ENCODE peak calls at places on chromosomes 7 and 10, in ten cellular contexts. G, B, U, N, V, T, Z, E, Q and P are unnamed samples.

GRCh38 chr7:5177060-5177459 is 13.0 kb upstream of the WIPI2 start:
- DNase-seq in V (peak), U (no peak), B (peak), T (no peak), Z (peak), Q (peak), E (no peak), G (no peak), N (peak), P (no peak)

GRCh38 chr7:107687656-107688055 is 27.0 kb downstream of the SLC26A4 start:
- DNase-seq in Q (no peak), U (no peak), E (no peak), G (no peak), V (no peak), T (no peak), N (peak), B (no peak), Z (no peak), P (no peak)

GRCh38 chr10:73906524-73907447 is 4.1 kb upstream of the PLAU start:
- DNase-seq in G (peak), Z (peak), N (peak), V (peak), B (peak), Q (peak), T (no peak), U (no peak), E (peak), P (peak)

GRCh38 chr7:5217851-5218331 is 27.9 kb downstream of the WIPI2 start:
- DNase-seq in B (no peak), Q (no peak), V (no peak), T (peak), E (no peak), U (no peak), N (no peak), G (peak), Z (no peak), P (no peak)

GRCh38 chr7:74027683-74028320 is at the start of gene ELN:
- DNase-seq in V (peak), G (peak), Z (peak), B (peak), U (no peak), N (peak), E (no peak), Q (peak), T (no peak), P (no peak)

GRCh38 chr7:1888425-1888824 is 218.3 kb downstream of the ELFN1 start:
- DNase-seq in U (no peak), E (no peak), T (no peak), B (no peak), N (no peak), G (no peak), V (no peak), Q (no peak), Z (no peak), P (no peak)

GRCh38 chr7:137313196-137313595 is 30.3 kb downstream of the PTN start:
- DNase-seq in E (no peak), G (no peak), U (no peak), N (peak), B (no peak), T (no peak), V (no peak), Z (no peak), Q (no peak), P (no peak)

GRCh38 chr10:89625041-89625765 is 19.8 kb downstream of the PANK1 start:
- DNase-seq in T (no peak), Z (peak), E (no peak), V (no peak), G (no peak), B (no peak), U (no peak), N (peak), Q (no peak), P (peak)

GRCh38 chr7:76397409-76398183 is 11.9 kb downstream of the SSC4D start:
- DNase-seq in T (peak), B (peak), G (peak), Z (peak), E (peak), U (peak), N (peak), V (peak), Q (peak), P (no peak)

GRCh38 chr10:15370212-15370740 is 813 bp downstream of the FAM171A1 start:
- DNase-seq in E (peak), G (no peak), B (peak), T (peak), V (no peak), Q (peak), N (peak), Z (peak), U (no peak), P (no peak)

GRCh38 chr7:38975944-38976392 is 1.7 kb upstream of the POU6F2 start:
- DNase-seq in N (peak), V (no peak), B (no peak), Z (no peak), T (no peak), E (no peak), G (peak), U (no peak), Q (no peak), P (no peak)

GRCh38 chr10:36738738-36739431 is 386.5 kb upstream of the ANKRD30A start:
- DNase-seq in U (no peak), Z (no peak), T (no peak), E (no peak), B (no peak), G (no peak), Q (no peak), N (no peak), V (no peak), P (no peak)

GRCh38 chr10:107614939-107615665 is 450.6 kb upstream of the SORCS1 start:
- DNase-seq in E (no peak), Q (no peak), N (peak), T (no peak), V (no peak), Z (no peak), B (no peak), U (no peak), G (no peak), P (no peak)

GRCh38 chr7:74656421-74656910 is 1.1 kb upstream of the GTF2I start:
- DNase-seq in N (peak), Z (peak), Q (peak), E (peak), U (no peak), V (peak), T (peak), G (peak), B (peak), P (no peak)

GRCh38 chr10:101814466-101815041 is 3.7 kb downstream of the OGA start:
- DNase-seq in Z (no peak), V (no peak), T (peak), G (no peak), U (no peak), N (peak), Q (no peak), B (no peak), E (no peak), P (no peak)

GRCh38 chr7:106050743-106051110 is 61.4 kb downstream of the SYPL1 start:
- DNase-seq in N (peak), E (no peak), G (no peak), Q (no peak), T (no peak), B (no peak), V (no peak), Z (peak), U (no peak), P (no peak)

GRCh38 chr10:132516771-132517725 is 20.5 kb upstream of the INPP5A start:
- DNase-seq in B (peak), T (no peak), V (peak), Q (peak), N (peak), G (peak), U (no peak), E (peak), Z (peak), P (peak)

GRCh38 chr10:133124357-133125211 is 35.4 kb upstream of the KNDC1 start:
- DNase-seq in G (peak), V (peak), T (no peak), Q (peak), E (peak), U (no peak), Z (peak), N (no peak), B (peak), P (no peak)

GRCh38 chr10:97355571-97355975 is 21.0 kb upstream of the FRAT2 start:
- DNase-seq in Q (no peak), N (peak), V (no peak), T (no peak), G (no peak), B (peak), Z (peak), U (no peak), E (no peak), P (no peak)

GRCh38 chr7:92691578-92691977 is 101.4 kb upstream of the FAM133B start:
- DNase-seq in B (no peak), U (peak), Q (no peak), E (peak), Z (peak), V (no peak), N (peak), G (no peak), T (peak), P (peak)

GRCh38 chr7:6221340-6222319 is 50.8 kb downstream of the CYTH3 start:
- DNase-seq in N (peak), T (peak), U (no peak), B (no peak), G (no peak), Z (no peak), V (no peak), E (no peak), Q (no peak), P (no peak)

GRCh38 chr7:46880508-46881196 is 701.3 kb downstream of the TNS3 start:
- DNase-seq in Z (no peak), G (no peak), V (no peak), T (peak), U (no peak), B (no peak), N (no peak), E (no peak), Q (no peak), P (no peak)

GRCh38 chr10:122878799-122879338 is 512 bp downstream of the FAM24B start:
- DNase-seq in N (peak), G (no peak), B (peak), U (no peak), Z (peak), V (no peak), E (peak), Q (no peak), T (peak), P (no peak)

GRCh38 chr7:137987011-137987334 is 14.9 kb downstream of the CREB3L2 start:
- DNase-seq in B (no peak), E (no peak), V (no peak), U (no peak), T (no peak), N (no peak), Z (peak), G (no peak), Q (no peak), P (no peak)

GRCh38 chr10:3701490-3701889 is 83.5 kb downstream of the KLF6 start:
- DNase-seq in G (no peak), V (no peak), E (no peak), U (no peak), T (no peak), Q (no peak), B (no peak), N (no peak), Z (no peak), P (no peak)

GRCh38 chr10:119933179-119933578 is 40.6 kb downstream of the SEC23IP start:
- DNase-seq in G (no peak), Z (peak), B (no peak), T (no peak), U (no peak), V (no peak), Q (no peak), E (peak), N (peak), P (no peak)

GRCh38 chr7:148419856-148420508 is 170.6 kb upstream of the C7orf33 start:
- DNase-seq in V (no peak), G (no peak), E (no peak), Q (no peak), B (no peak), N (no peak), U (peak), Z (no peak), T (peak), P (no peak)

GRCh38 chr10:108911814-108912541 is 1011.3 kb downstream of the XPNPEP1 start:
- DNase-seq in B (peak), E (peak), Z (peak), Q (peak), N (peak), V (peak), U (no peak), T (no peak), G (peak), P (peak)

GRCh38 chr10:44981172-44982113 is 2.8 kb upstream of the DEPP1 start:
- DNase-seq in G (peak), U (no peak), Z (peak), V (peak), E (peak), B (no peak), N (peak), Q (no peak), T (peak), P (peak)

GRCh38 chr10:99908512-99908911 is 101.2 kb downstream of the DNMBP start:
- DNase-seq in U (no peak), Q (no peak), B (no peak), G (no peak), V (no peak), E (no peak), Z (no peak), N (peak), T (peak), P (no peak)

GRCh38 chr7:31767686-31768358 is 80.8 kb downstream of the PPP1R17 start:
- DNase-seq in Z (no peak), E (no peak), T (no peak), B (no peak), Q (no peak), G (no peak), U (no peak), N (no peak), V (no peak), P (no peak)

GRCh38 chr10:18649364-18649959 is 1.9 kb downstream of the NSUN6 start:
- DNase-seq in Q (no peak), B (no peak), U (no peak), N (no peak), G (no peak), E (no peak), T (no peak), Z (no peak), V (no peak), P (no peak)
- H3K4me3 ChIP-seq in Q (no peak), B (no peak), U (peak), N (peak), G (no peak), E (no peak), T (peak), Z (no peak), V (no peak), P (no peak)

GRCh38 chr10:80459047-80459865 is 5.1 kb downstream of the TSPAN14 start:
- DNase-seq in B (peak), G (peak), E (no peak), Z (peak), U (peak), T (peak), V (peak), N (peak), Q (peak), P (no peak)

GRCh38 chr10:80458263-80458625 is 4.1 kb downstream of the TSPAN14 start:
- DNase-seq in U (no peak), E (no peak), G (no peak), N (no peak), Z (no peak), Q (no peak), V (no peak), T (no peak), B (no peak), P (no peak)

GRCh38 chr10:80457554-80458262 is 3.6 kb downstream of the TSPAN14 start:
- DNase-seq in Q (no peak), Z (no peak), V (no peak), E (no peak), T (no peak), U (no peak), B (no peak), G (no peak), N (no peak), P (no peak)

GRCh38 chr10:80460399-80461207 is 6.5 kb downstream of the TSPAN14 start:
- DNase-seq in V (no peak), E (no peak), G (peak), N (peak), T (peak), U (no peak), B (peak), Z (peak), Q (no peak), P (no peak)

DNA sequence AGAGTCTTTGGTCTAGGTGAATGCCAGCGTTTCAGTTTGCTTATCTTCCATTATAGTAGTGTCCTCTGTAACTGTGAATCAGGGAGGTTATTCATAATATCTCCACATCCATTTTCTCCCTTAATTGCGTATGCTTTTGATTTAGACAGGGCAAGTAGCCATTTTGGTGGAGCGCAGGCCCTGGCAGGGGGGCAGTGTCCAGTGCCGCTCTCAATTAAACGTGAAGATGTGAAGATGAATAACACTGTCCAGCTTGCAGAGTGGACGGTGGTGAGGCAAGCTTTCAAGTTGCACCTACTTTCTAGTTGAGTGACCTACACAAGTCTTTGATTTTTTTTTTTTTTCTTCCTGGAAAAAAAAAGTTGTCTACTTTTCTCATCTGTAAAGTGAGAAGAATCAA is 4.5 kb downstream of the TSPAN14 start:
- DNase-seq in E (no peak), Z (no peak), Q (no peak), G (no peak), T (no peak), U (no peak), N (peak), B (no peak), V (no peak), P (no peak)
- H3K4me3 ChIP-seq in E (peak), Z (no peak), Q (peak), G (no peak), T (no peak), U (peak), N (no peak), B (no peak), V (peak), P (no peak)

DNA sequence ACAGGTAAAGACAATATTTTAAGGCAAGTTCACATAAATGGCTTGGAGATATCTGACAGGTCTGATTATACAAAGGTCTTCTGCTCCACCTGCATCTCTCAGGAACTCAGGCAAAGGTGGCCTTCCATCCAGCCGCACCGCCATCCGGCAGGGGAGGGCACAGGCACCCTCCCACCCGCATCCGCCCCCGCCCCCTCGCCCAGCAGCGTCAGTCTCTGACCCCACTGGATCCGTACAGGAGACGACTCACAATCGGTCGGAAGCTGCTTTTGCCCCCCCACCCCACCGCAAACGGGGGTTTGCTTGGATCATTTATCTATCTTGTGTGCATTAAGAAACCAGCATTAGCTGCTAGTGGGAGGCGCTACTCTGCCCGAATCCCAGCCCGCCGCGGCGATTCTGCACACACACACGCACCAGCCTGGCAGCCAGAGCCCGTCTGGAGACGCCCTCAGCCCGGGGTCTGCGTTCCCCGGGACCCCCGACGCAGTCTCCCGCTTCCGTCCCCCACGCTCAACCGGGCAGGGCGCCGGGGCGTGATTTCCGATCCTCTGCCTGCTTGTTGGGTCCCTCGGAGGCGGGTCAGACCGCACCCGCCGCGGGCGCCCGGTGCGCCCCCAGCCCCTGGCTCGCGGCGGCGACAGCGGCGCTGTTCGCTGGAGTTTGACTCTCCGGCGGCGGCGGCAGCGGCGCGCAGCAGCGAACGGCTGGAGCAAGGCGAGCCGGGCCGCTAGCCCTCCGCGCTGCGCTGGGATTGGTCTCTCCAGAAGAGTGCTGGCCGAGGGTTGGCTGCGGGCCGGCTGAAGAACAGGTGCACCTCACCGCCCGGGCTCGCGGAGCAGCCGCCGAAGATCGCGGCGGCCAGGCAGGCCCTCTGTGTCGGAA is 820 bp upstream of the NRG3 start:
- DNase-seq in B (no peak), T (no peak), V (peak), Z (peak), Q (peak), E (no peak), G (peak), N (peak), U (no peak), P (no peak)
- H3K4me3 ChIP-seq in B (peak), T (no peak), V (peak), Z (peak), Q (peak), E (peak), G (no peak), N (no peak), U (no peak), P (no peak)

DNA sequence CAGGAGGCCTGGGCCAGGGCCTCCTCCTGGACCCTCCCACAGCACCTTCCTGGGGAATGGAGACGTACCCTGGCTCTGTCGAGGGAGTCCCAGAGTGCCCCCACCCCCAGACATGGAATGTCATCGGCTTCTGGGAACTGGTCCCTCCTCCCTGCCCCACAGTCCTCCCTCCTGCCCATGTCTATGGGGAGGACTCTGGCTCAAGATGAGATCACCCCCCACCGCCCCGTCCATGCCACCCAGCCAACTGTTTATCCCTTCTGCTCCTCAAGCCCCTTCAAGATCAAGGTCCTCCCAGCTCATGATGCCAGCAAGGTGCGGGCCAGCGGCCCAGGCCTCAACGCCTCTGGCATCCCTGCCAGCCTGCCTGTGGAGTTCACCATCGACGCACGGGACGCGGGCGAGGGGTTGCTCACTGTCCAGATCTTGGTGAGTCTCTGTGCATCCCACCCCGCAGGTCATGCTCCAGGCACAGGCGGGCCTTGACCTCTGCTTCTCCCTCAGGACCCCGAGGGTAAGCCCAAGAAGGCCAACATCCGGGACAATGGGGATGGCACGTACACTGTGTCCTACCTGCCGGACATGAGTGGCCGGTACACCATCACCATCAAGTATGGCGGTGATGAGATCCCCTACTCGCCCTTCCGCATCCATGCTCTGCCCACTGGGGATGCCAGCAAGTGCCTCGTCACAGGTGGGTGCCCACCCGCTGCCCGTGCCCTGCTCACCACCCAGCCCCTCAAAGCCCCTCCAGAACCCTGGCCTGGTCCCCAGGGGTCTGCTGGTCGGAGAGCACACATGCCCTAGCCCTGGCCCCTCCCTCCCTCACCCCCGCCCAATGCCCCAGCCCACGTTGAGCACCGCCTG is 14.1 kb upstream of the ATP6V1F start:
- DNase-seq in N (no peak), B (no peak), Q (peak), Z (no peak), T (no peak), U (no peak), E (no peak), G (no peak), V (no peak), P (no peak)
- H3K4me3 ChIP-seq in N (no peak), B (no peak), Q (no peak), Z (no peak), T (no peak), U (no peak), E (no peak), G (no peak), V (no peak), P (no peak)

DNA sequence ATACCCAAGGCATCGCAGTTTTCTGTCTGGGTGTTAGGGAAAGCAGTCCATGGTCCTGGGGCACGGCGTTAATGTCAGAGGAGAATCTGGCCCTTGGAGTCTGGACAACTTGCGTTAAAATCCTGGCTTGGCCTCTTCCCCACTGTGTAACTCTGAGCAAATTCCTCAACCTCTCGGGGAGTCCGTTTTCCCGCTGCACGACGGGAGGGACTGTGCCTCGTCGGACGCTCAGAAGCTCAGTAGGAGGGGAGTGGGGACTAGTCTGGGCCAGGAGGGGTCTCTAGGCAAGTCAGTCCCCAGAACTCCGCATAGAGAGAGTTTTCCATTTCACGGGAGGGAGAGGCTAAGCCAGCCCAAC is 6.6 kb upstream of the EVX1 start:
- DNase-seq in N (no peak), G (no peak), B (no peak), Z (no peak), V (no peak), T (no peak), E (no peak), Q (no peak), U (no peak), P (no peak)
- H3K4me3 ChIP-seq in N (peak), G (no peak), B (peak), Z (no peak), V (peak), T (no peak), E (peak), Q (peak), U (no peak), P (peak)

GRCh38 chr7:130732980-130733865 is 784 bp downstream of the KLF14 start:
- DNase-seq in N (peak), Q (peak), U (no peak), T (peak), E (peak), G (peak), Z (no peak), B (peak), V (peak), P (no peak)
- H3K4me3 ChIP-seq in N (peak), Q (peak), U (no peak), T (peak), E (peak), G (peak), Z (no peak), B (peak), V (peak), P (peak)